ENCODE peak calls at places on chromosomes 1 and 21, in five cellular contexts. One of them, this sample, is unnamed. For H3K4me1, the result is how much of the 10 kb centered on the place peaks cover.

GRCh38 chr1:59765036-59765730 is 49.6 kb upstream of the HOOK1 start:
- DNase-seq in sigmoid colon: no peak
- DNase-seq in psoas muscle: no peak
- DNase-seq in stomach: no peak
- DNase-seq in IMR-90: no peak
- DNase-seq in this sample: no peak

GRCh38 chr21:39004776-39005605 is 178.3 kb downstream of the PSMG1 start:
- DNase-seq in stomach: peak
- DNase-seq in sigmoid colon: peak
- DNase-seq in psoas muscle: peak
- DNase-seq in IMR-90: peak
- DNase-seq in this sample: peak

GRCh38 chr1:6409053-6409452 is 10.7 kb downstream of the HES2 start:
- DNase-seq in IMR-90: no peak
- DNase-seq in sigmoid colon: no peak
- DNase-seq in stomach: no peak
- DNase-seq in psoas muscle: no peak
- DNase-seq in this sample: no peak

GRCh38 chr1:240705584-240705983 is 93.6 kb upstream of the GREM2 start:
- DNase-seq in psoas muscle: no peak
- DNase-seq in stomach: no peak
- DNase-seq in IMR-90: peak
- DNase-seq in sigmoid colon: no peak
- DNase-seq in this sample: no peak

GRCh38 chr1:99465176-99465900 is 180.6 kb upstream of the PALMD start:
- DNase-seq in sigmoid colon: no peak
- DNase-seq in stomach: no peak
- DNase-seq in IMR-90: peak
- DNase-seq in psoas muscle: no peak
- DNase-seq in this sample: no peak

GRCh38 chr1:246367046-246367445 is 140.0 kb downstream of the SMYD3 start:
- DNase-seq in sigmoid colon: no peak
- DNase-seq in IMR-90: peak
- DNase-seq in stomach: no peak
- DNase-seq in psoas muscle: no peak
- DNase-seq in this sample: no peak

GRCh38 chr1:41730806-41731205 is 187.9 kb downstream of the HIVEP3 start:
- DNase-seq in sigmoid colon: no peak
- DNase-seq in stomach: no peak
- DNase-seq in psoas muscle: no peak
- DNase-seq in IMR-90: no peak
- DNase-seq in this sample: no peak

GRCh38 chr21:34072145-34073031 is 990 bp upstream of the MRPS6 start:
- DNase-seq in stomach: peak
- DNase-seq in sigmoid colon: peak
- DNase-seq in psoas muscle: peak
- DNase-seq in IMR-90: no peak
- DNase-seq in this sample: no peak

GRCh38 chr1:46401964-46402626 is 8.0 kb downstream of the FAAH start:
- DNase-seq in stomach: peak
- DNase-seq in sigmoid colon: peak
- DNase-seq in psoas muscle: peak
- DNase-seq in IMR-90: peak
- DNase-seq in this sample: peak

DNA sequence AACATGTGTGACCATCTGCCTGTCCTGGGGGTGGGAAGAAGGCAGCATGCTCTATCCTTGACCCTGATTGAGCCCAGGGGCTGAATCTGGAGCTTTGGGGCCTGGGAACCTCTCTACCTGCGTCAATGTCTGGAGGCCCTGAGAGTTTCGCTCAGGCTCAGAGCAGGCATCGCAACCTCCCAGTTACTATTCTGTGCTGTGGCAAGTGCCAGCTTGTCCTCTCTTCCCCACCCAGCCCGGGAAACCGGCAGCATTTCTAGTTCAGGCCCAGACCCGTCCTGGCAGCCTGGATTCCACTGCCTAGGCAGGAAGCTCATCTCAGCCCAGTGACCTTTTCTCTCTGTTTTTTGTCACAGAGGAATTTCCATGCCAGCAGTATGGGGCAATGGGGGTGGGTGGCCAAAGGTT is 10.0 kb upstream of the IRF6 start:
- DNase-seq in psoas muscle: no peak
- DNase-seq in IMR-90: no peak
- DNase-seq in sigmoid colon: no peak
- DNase-seq in stomach: no peak
- DNase-seq in this sample: no peak
- H3K27ac ChIP-seq in psoas muscle: no peak
- H3K27ac ChIP-seq in IMR-90: no peak
- H3K27ac ChIP-seq in sigmoid colon: no peak
- H3K27ac ChIP-seq in stomach: no peak
- H3K27ac ChIP-seq in this sample: no peak

GRCh38 chr1:202586018-202586821 is 124.0 kb downstream of the SYT2 start:
- DNase-seq in stomach: peak
- DNase-seq in IMR-90: peak
- DNase-seq in psoas muscle: no peak
- DNase-seq in sigmoid colon: peak
- DNase-seq in this sample: peak
- H3K4me1 ChIP-seq in stomach: under half
- H3K4me1 ChIP-seq in IMR-90: under half
- H3K4me1 ChIP-seq in psoas muscle: under half
- H3K4me1 ChIP-seq in sigmoid colon: half or more
- H3K4me1 ChIP-seq in this sample: half or more

GRCh38 chr1:161081151-161081405 is 8.3 kb downstream of the NECTIN4 start:
- DNase-seq in psoas muscle: no peak
- DNase-seq in stomach: no peak
- DNase-seq in sigmoid colon: no peak
- DNase-seq in IMR-90: no peak
- DNase-seq in this sample: no peak

GRCh38 chr1:161079436-161080110 is 9.8 kb downstream of the NECTIN4 start:
- DNase-seq in IMR-90: no peak
- DNase-seq in psoas muscle: no peak
- DNase-seq in sigmoid colon: no peak
- DNase-seq in stomach: no peak
- DNase-seq in this sample: no peak

GRCh38 chr1:161082483-161082882 is 6.9 kb downstream of the NECTIN4 start:
- DNase-seq in stomach: no peak
- DNase-seq in sigmoid colon: no peak
- DNase-seq in psoas muscle: no peak
- DNase-seq in IMR-90: no peak
- DNase-seq in this sample: no peak

GRCh38 chr1:161081519-161081918 is 7.8 kb downstream of the NECTIN4 start:
- DNase-seq in psoas muscle: no peak
- DNase-seq in sigmoid colon: no peak
- DNase-seq in IMR-90: no peak
- DNase-seq in stomach: no peak
- DNase-seq in this sample: no peak

GRCh38 chr1:161080391-161081150 is 8.8 kb downstream of the NECTIN4 start:
- DNase-seq in IMR-90: no peak
- DNase-seq in psoas muscle: no peak
- DNase-seq in stomach: no peak
- DNase-seq in sigmoid colon: no peak
- DNase-seq in this sample: no peak
- H3K27ac ChIP-seq in IMR-90: no peak
- H3K27ac ChIP-seq in psoas muscle: no peak
- H3K27ac ChIP-seq in stomach: no peak
- H3K27ac ChIP-seq in sigmoid colon: no peak
- H3K27ac ChIP-seq in this sample: no peak

GRCh38 chr1:64473367-64473766 is 3.4 kb downstream of the CACHD1 start:
- DNase-seq in stomach: no peak
- DNase-seq in IMR-90: no peak
- DNase-seq in psoas muscle: no peak
- DNase-seq in sigmoid colon: no peak
- DNase-seq in this sample: no peak
- H3K4me1 ChIP-seq in stomach: under half
- H3K4me1 ChIP-seq in IMR-90: under half
- H3K4me1 ChIP-seq in psoas muscle: under half
- H3K4me1 ChIP-seq in sigmoid colon: under half
- H3K4me1 ChIP-seq in this sample: under half

GRCh38 chr1:3555131-3555920 is 56.0 kb downstream of the MEGF6 start:
- DNase-seq in stomach: peak
- DNase-seq in IMR-90: no peak
- DNase-seq in psoas muscle: no peak
- DNase-seq in sigmoid colon: no peak
- DNase-seq in this sample: no peak

GRCh38 chr1:3553940-3554223 is 57.4 kb downstream of the MEGF6 start:
- DNase-seq in sigmoid colon: no peak
- DNase-seq in IMR-90: no peak
- DNase-seq in psoas muscle: no peak
- DNase-seq in stomach: no peak
- DNase-seq in this sample: no peak

GRCh38 chr1:3557366-3557765 is 53.9 kb downstream of the MEGF6 start:
- DNase-seq in IMR-90: no peak
- DNase-seq in stomach: no peak
- DNase-seq in psoas muscle: no peak
- DNase-seq in sigmoid colon: no peak
- DNase-seq in this sample: no peak

GRCh38 chr1:3558036-3558726 is 53.1 kb downstream of the MEGF6 start:
- DNase-seq in stomach: no peak
- DNase-seq in IMR-90: no peak
- DNase-seq in psoas muscle: no peak
- DNase-seq in sigmoid colon: no peak
- DNase-seq in this sample: no peak

DNA sequence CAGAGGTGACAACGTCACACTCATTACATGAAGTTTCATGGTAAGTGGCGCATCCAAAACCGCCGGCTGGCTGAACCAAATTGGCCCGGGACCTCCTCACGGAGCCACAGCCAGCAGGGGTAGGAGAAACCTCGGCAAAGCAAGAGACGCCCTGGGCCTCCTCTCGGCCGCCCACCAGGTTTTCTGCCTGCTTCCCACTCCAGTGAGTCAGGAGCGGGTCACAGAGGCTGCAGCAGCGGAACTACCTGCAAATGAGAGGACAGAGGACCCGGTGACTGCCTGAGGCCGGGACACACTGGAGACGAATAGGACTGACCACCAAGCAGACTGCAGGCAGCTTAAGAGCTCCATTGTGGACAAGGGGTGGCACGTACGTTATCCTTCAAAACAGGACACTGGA is 55.0 kb downstream of the MEGF6 start:
- DNase-seq in stomach: no peak
- DNase-seq in IMR-90: no peak
- DNase-seq in sigmoid colon: no peak
- DNase-seq in psoas muscle: no peak
- DNase-seq in this sample: no peak
- H3K27ac ChIP-seq in stomach: no peak
- H3K27ac ChIP-seq in IMR-90: no peak
- H3K27ac ChIP-seq in sigmoid colon: no peak
- H3K27ac ChIP-seq in psoas muscle: no peak
- H3K27ac ChIP-seq in this sample: no peak

DNA sequence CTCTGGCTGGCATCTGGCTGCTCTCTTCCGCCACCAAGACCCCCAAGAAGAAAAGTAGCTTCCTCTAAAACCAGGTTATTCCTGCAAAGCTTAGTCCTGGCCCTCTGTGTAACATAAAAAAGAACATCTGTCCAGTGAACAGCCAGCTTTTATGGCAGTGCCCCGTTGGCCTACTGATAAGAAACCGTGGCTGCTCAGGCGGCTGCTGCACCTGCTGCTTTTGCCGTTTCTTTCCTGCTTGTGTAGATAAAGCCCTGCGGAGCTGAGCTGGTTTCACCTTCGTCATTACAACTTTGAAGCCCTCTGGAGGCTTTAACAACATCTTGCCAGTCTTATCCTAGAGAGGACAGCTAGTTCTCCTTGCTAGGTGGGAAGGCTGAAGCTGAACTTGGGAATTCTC is 20.5 kb downstream of the ELAPOR1 start:
- DNase-seq in stomach: peak
- DNase-seq in psoas muscle: no peak
- DNase-seq in sigmoid colon: no peak
- DNase-seq in IMR-90: no peak
- DNase-seq in this sample: no peak
- H3K4me1 ChIP-seq in stomach: under half
- H3K4me1 ChIP-seq in psoas muscle: under half
- H3K4me1 ChIP-seq in sigmoid colon: under half
- H3K4me1 ChIP-seq in IMR-90: under half
- H3K4me1 ChIP-seq in this sample: under half

This sample was measured in heart right ventricle.